ENCODE peak calls at places on chromosomes 13 and 19, in five cellular contexts. Y is dorsolateral prefrontal cortex, G is foreskin fibroblast, E is BJ, P is skeletal muscle cell. L is an unnamed sample.

GRCh38 chr19:48739835-48740704 is at the start of gene RASIP1:
- DNase-seq in Y (no peak), G (no peak), E (no peak), P (no peak), L (no peak)

GRCh38 chr19:30391554-30392551 is 19.7 kb downstream of the ZNF536 start:
- DNase-seq in Y (no peak), G (no peak), E (peak), P (no peak), L (no peak)

GRCh38 chr13:99266827-99267226 is 8.6 kb upstream of the GPR18 start:
- DNase-seq in Y (no peak), G (no peak), E (no peak), P (no peak), L (no peak)

GRCh38 chr19:45800009-45800553 is 7.4 kb upstream of the DMWD start:
- DNase-seq in Y (no peak), G (peak), E (no peak), P (no peak), L (peak)

GRCh38 chr19:51330366-51330765 is 11.6 kb downstream of the VSIG10L start:
- DNase-seq in Y (no peak), G (no peak), E (no peak), P (no peak), L (no peak)

GRCh38 chr13:104106705-104107393 is 1040.6 kb upstream of the SLC10A2 start:
- DNase-seq in Y (no peak), G (peak), E (no peak), P (no peak), L (no peak)

GRCh38 chr19:39546599-39546998 is 6.6 kb upstream of the EID2 start:
- DNase-seq in Y (no peak), G (no peak), E (no peak), P (no peak), L (no peak)

GRCh38 chr19:1450735-1451669 is 1.1 kb downstream of the APC2 start:
- DNase-seq in Y (no peak), G (no peak), E (no peak), P (no peak), L (no peak)

GRCh38 chr13:44903596-44903995 is 85.7 kb downstream of the NUFIP1 start:
- DNase-seq in Y (no peak), G (peak), E (peak), P (peak), L (peak)

GRCh38 chr19:3743486-3743885 is 18.0 kb downstream of the APBA3 start:
- DNase-seq in Y (no peak), G (peak), E (no peak), P (no peak), L (peak)

GRCh38 chr19:15031675-15032074 is 17.6 kb upstream of the CASP14 start:
- DNase-seq in Y (no peak), G (no peak), E (no peak), P (no peak), L (no peak)

GRCh38 chr13:83536941-83537340 is 345.3 kb downstream of the SLITRK1 start:
- DNase-seq in Y (no peak), G (no peak), E (no peak), P (no peak), L (no peak)